ENCODE peak calls at places on chromosomes 4 and X, in ten cellular contexts. N is sigmoid colon; P is A673; Z is BJ; R is IMR-90; Q is neural progenitor cell; X is tibial artery; E is CD4-positive, CD25-positive, alpha-beta regulatory T cell; G is CD8-positive, alpha-beta T cell; M is body of pancreas. T is an unnamed sample. For H3K27me3 and H3K36me3, the result is how much of the 10 kb centered on the place peaks cover.

GRCh38 chrX:153692003-153692402 is 4.3 kb downstream of the SLC6A8 start:
- DNase-seq in Z (no peak), P (no peak), E (no peak), G (no peak), Q (no peak), R (no peak), N (no peak), M (no peak), X (no peak), T (no peak)

GRCh38 chrX:18769812-18770573 is 62.5 kb downstream of the PPEF1 start:
- DNase-seq in R (no peak), G (no peak), M (no peak), Z (no peak), X (no peak), P (no peak), E (no peak), Q (peak), N (no peak), T (no peak)

GRCh38 chr4:37758226-37758625 is 68.3 kb upstream of the PGM2 start:
- DNase-seq in Z (no peak), R (peak), Q (no peak), E (no peak), X (peak), M (peak), G (no peak), N (peak), P (no peak), T (no peak)

GRCh38 chrX:131792356-131792749 is 230.7 kb upstream of the STK26 start:
- DNase-seq in M (no peak), P (peak), Z (no peak), X (no peak), N (peak), E (peak), G (peak), R (peak), Q (no peak), T (no peak)

GRCh38 chr4:152972821-152973613 is 36.9 kb downstream of the FHDC1 start:
- DNase-seq in Q (no peak), P (no peak), M (no peak), R (peak), E (no peak), G (no peak), X (no peak), Z (peak), N (no peak), T (peak)

GRCh38 chrX:12446342-12447075 is 308.2 kb downstream of the FRMPD4 start:
- DNase-seq in N (no peak), R (peak), Q (no peak), X (no peak), M (no peak), E (no peak), G (no peak), P (no peak), Z (no peak), T (peak)

GRCh38 chr4:100462206-100462605 is 55.6 kb downstream of the EMCN start:
- DNase-seq in E (no peak), P (peak), M (no peak), N (no peak), X (no peak), Q (no peak), R (peak), G (no peak), Z (no peak), T (no peak)

GRCh38 chr4:154719087-154719486 is 24.7 kb upstream of the LRAT start:
- DNase-seq in G (no peak), N (no peak), Z (no peak), E (peak), X (no peak), Q (no peak), P (peak), R (no peak), M (no peak), T (no peak)

GRCh38 chrX:17656035-17656418 is 81.3 kb upstream of the SCML1 start:
- DNase-seq in X (no peak), G (no peak), E (no peak), M (no peak), R (no peak), P (no peak), N (no peak), Q (peak), Z (no peak), T (peak)

GRCh38 chr4:140149851-140150635 is 3.9 kb downstream of the MAML3 start:
- DNase-seq in R (peak), X (peak), E (peak), G (peak), N (peak), M (peak), Z (no peak), Q (peak), P (peak), T (peak)

GRCh38 chr4:71126719-71127118 is 133.3 kb downstream of the DCK start:
- DNase-seq in P (no peak), N (no peak), Z (peak), X (no peak), G (no peak), Q (no peak), E (no peak), R (peak), M (no peak), T (peak)

GRCh38 chr4:76622126-76622525 is 187.1 kb downstream of the SHROOM3 start:
- DNase-seq in Z (peak), Q (no peak), N (no peak), X (no peak), P (no peak), G (no peak), M (peak), E (no peak), R (peak), T (no peak)

GRCh38 chr4:108036252-108036651 is 46.6 kb downstream of the HADH start:
- DNase-seq in G (peak), E (peak), Q (no peak), X (no peak), P (no peak), N (no peak), R (no peak), Z (no peak), M (no peak), T (no peak)

GRCh38 chrX:104712515-104712914 is 146.5 kb downstream of the IL1RAPL2 start:
- DNase-seq in P (no peak), X (no peak), G (no peak), R (no peak), E (no peak), Q (no peak), M (no peak), Z (no peak), N (no peak), T (no peak)

GRCh38 chrX:148517191-148517590 is 16.8 kb downstream of the AFF2 start:
- DNase-seq in P (no peak), M (no peak), E (no peak), X (no peak), Z (no peak), N (no peak), R (no peak), Q (no peak), G (no peak), T (no peak)

GRCh38 chr4:76301068-76301774 is 5.3 kb upstream of the STBD1 start:
- DNase-seq in Z (peak), Q (no peak), M (peak), N (no peak), G (no peak), E (peak), X (no peak), P (no peak), R (peak), T (peak)

GRCh38 chrX:41386222-41386990 is 52.4 kb downstream of the DDX3X start:
- DNase-seq in Z (no peak), R (peak), Q (no peak), G (no peak), P (no peak), M (no peak), X (no peak), N (no peak), E (no peak), T (no peak)

GRCh38 chrX:39645059-39645895 is 452.5 kb downstream of the BCOR start:
- DNase-seq in E (no peak), X (peak), P (peak), G (no peak), Q (peak), M (no peak), R (peak), N (peak), Z (no peak), T (peak)

GRCh38 chrX:11757729-11758399 is at the start of gene MSL3:
- DNase-seq in N (peak), Q (peak), G (no peak), E (peak), P (peak), Z (no peak), M (peak), X (peak), R (peak), T (peak)

GRCh38 chr4:67545996-67546356 is 673 bp upstream of the CENPC start:
- DNase-seq in P (no peak), X (no peak), N (no peak), E (no peak), Q (no peak), M (no peak), G (no peak), Z (no peak), R (no peak), T (no peak)

GRCh38 chr4:173281001-173281400 is 53.2 kb downstream of the HMGB2 start:
- DNase-seq in G (no peak), N (no peak), X (no peak), Z (no peak), M (no peak), E (no peak), Q (no peak), R (no peak), P (no peak), T (no peak)

GRCh38 chrX:8194216-8194615 is 23.1 kb upstream of the VCX2 start:
- DNase-seq in R (no peak), P (no peak), Q (no peak), M (no peak), E (no peak), N (no peak), Z (no peak), X (no peak), G (no peak), T (no peak)

GRCh38 chrX:9708923-9709553 is 56.6 kb downstream of the GPR143 start:
- DNase-seq in M (peak), P (peak), N (peak), G (peak), Q (peak), Z (no peak), X (peak), R (peak), E (peak), T (peak)

GRCh38 chr4:4865705-4866123 is 6.2 kb downstream of the MSX1 start:
- DNase-seq in G (no peak), X (no peak), N (no peak), R (no peak), Q (peak), M (no peak), P (no peak), E (no peak), Z (no peak), T (no peak)

GRCh38 chrX:13248867-13249521 is 70.9 kb downstream of the ATXN3L start:
- DNase-seq in G (no peak), M (no peak), Q (no peak), R (no peak), Z (peak), P (no peak), X (no peak), E (no peak), N (no peak), T (no peak)

GRCh38 chrX:124274438-124275166 is 57.9 kb upstream of the TEX13D start:
- DNase-seq in Q (peak), Z (no peak), R (no peak), E (no peak), G (no peak), N (no peak), M (no peak), X (no peak), P (no peak), T (no peak)

GRCh38 chrX:41108007-41108683 is 22.9 kb downstream of the USP9X start:
- DNase-seq in M (no peak), X (no peak), E (no peak), P (no peak), R (no peak), Z (no peak), Q (no peak), N (no peak), G (no peak), T (no peak)

GRCh38 chrX:136021160-136021559 is 35.9 kb downstream of the SLC9A6 start:
- DNase-seq in M (no peak), N (no peak), R (no peak), G (no peak), P (no peak), Q (no peak), E (no peak), X (no peak), Z (no peak), T (no peak)

GRCh38 chr4:94566420-94566819 is 114.7 kb downstream of the PDLIM5 start:
- DNase-seq in G (no peak), Z (no peak), Q (no peak), N (no peak), P (no peak), X (no peak), R (no peak), M (no peak), E (no peak), T (no peak)

GRCh38 chr4:177441061-177441802 is 1.0 kb downstream of the AGA start:
- DNase-seq in E (peak), G (no peak), Q (peak), N (no peak), Z (no peak), P (peak), R (peak), M (no peak), X (peak), T (no peak)

GRCh38 chr4:38868055-38868965 is 704 bp downstream of the FAM114A1 start:
- DNase-seq in P (no peak), Q (peak), N (peak), M (peak), Z (no peak), R (peak), X (peak), E (no peak), G (no peak), T (peak)

GRCh38 chr4:168411318-168412150 is 68.8 kb downstream of the DDX60L start:
- DNase-seq in E (no peak), G (no peak), N (no peak), X (no peak), Q (no peak), R (peak), M (no peak), P (peak), Z (no peak), T (no peak)

GRCh38 chr4:113901994-113902787 is 77.3 kb downstream of the ARSJ start:
- DNase-seq in X (no peak), Z (no peak), Q (no peak), G (peak), E (peak), P (no peak), M (peak), N (no peak), R (no peak), T (no peak)
- H3K4me3 ChIP-seq in X (no peak), Z (no peak), Q (no peak), G (peak), E (peak), P (no peak), M (no peak), N (no peak), R (no peak), T (no peak)

DNA sequence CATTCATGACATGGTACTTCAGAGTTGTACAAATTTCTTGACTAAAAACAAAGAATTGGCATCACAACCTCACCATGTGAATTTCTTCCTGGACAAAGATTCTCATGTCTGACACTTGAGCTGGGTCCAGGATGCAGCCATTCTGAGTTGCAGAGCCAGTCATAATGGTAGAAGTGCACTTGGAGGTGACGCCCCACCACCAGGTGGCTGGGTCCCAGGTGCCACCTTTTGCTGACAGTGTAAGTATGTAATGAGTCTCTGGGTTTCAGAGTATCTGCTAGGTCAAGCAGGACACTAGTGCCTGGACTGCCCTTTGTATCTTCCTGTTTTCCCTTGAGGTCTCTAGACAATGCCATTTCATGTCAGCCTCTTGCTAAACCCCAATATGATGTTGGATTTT is 36.6 kb upstream of the WDR1 start:
- DNase-seq in G (no peak), P (no peak), E (no peak), Q (no peak), X (no peak), Z (no peak), R (no peak), M (no peak), N (no peak), T (no peak)
- H3K27me3 ChIP-seq in G (under half), P (under half), E (under half), Q (under half), X (under half), Z (under half), R (under half), M (under half), N (under half), T (under half)

GRCh38 chrX:313546-313945 is 5.0 kb downstream of the GTPBP6 start:
- DNase-seq in G (no peak), X (no peak), R (no peak), P (no peak), N (peak), Q (no peak), E (no peak), M (no peak), Z (no peak), T (no peak)

GRCh38 chrX:312621-313331 is 5.8 kb downstream of the GTPBP6 start:
- DNase-seq in G (no peak), X (no peak), Z (no peak), E (no peak), N (peak), Q (no peak), P (no peak), M (no peak), R (no peak), T (no peak)

GRCh38 chrX:314781-315595 is 3.6 kb downstream of the GTPBP6 start:
- DNase-seq in N (peak), Z (no peak), M (no peak), X (peak), R (no peak), Q (no peak), E (no peak), G (no peak), P (no peak), T (no peak)

GRCh38 chrX:316351-317325 is 2.0 kb downstream of the GTPBP6 start:
- DNase-seq in N (peak), Z (no peak), Q (no peak), E (no peak), R (no peak), X (peak), M (no peak), G (no peak), P (no peak), T (no peak)

DNA sequence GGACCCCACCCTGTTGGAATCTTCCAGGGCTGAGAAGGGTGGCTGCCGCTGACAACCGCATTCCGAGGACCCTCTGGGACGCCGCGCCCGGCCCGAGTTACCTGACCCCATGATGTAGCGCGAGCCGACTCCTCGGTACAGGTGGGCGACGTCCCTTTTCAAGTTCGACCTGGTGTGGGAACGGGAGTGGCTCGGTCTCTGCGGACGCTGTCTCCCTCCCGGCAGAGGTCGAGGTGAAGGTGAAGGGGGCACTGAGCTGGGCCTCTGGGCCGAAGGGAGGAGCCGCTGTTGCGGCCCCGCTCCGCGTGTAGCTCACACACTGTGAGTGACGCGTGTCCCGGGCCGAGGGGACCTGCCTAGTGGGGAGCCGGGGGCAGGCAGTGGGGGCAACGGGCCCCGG is 4.5 kb downstream of the GTPBP6 start:
- DNase-seq in X (no peak), P (no peak), M (no peak), E (no peak), G (no peak), Z (no peak), Q (no peak), R (no peak), N (peak), T (no peak)
- H3K36me3 ChIP-seq in X (half or more), P (half or more), M (under half), E (half or more), G (under half), Z (under half), Q (under half), R (under half), N (under half), T (under half)

DNA sequence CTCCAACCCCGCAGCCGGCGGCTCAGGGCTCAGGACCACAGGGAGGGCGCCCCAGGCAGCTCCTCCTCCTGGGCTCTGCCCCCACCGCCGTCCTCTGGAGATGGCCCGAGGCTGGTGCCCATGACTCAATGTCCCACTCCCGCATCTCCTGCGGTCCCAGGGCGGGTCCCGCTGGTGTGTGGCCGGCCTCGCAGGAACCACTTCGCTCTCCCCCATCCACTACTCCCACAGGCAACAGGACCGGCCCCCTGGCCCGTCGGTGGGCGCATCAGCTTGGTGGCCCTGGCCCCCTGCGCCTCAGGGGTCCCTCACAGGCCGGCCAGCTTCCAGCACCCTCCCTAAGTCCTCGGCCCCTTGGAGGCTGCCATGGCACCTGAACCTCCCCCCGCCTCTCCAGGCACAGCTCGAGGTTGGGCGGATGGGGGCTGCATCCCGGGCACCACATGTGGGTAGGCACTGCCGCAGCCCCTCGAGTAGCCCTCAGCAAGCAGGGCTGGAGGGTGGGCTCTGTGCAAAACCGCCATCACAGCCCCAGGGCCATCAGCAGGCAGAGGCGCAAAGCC is 22.8 kb upstream of the SPON2 start:
- DNase-seq in M (no peak), E (no peak), R (no peak), Z (no peak), G (no peak), Q (no peak), X (no peak), P (no peak), N (peak), T (peak)
- H3K4me3 ChIP-seq in M (no peak), E (no peak), R (no peak), Z (no peak), G (no peak), Q (no peak), X (no peak), P (peak), N (peak), T (peak)

GRCh38 chr4:92317047-92317446 is 13.3 kb downstream of the GRID2 start:
- DNase-seq in R (no peak), N (no peak), M (no peak), Q (no peak), E (no peak), P (no peak), G (no peak), X (no peak), Z (no peak), T (no peak)
- H3K27me3 ChIP-seq in R (under half), N (under half), M (under half), Q (under half), E (under half), P (under half), G (under half), X (under half), Z (under half), T (under half)